ENCODE peak calls at places on chromosomes 6 and 20, in six cellular contexts. Y is CD8-positive, alpha-beta memory T cell; M is breast epithelium; P is brain microvascular endothelial cell; X is neuronal stem cell; V is psoas muscle. R is an unnamed sample.

GRCh38 chr6:157323114-157323923 is at the start of gene TMEM242:
- DNase-seq in Y (peak), X (peak), V (peak), P (peak), M (peak), R (peak)

GRCh38 chr20:60040471-60041162 is 82.4 kb downstream of the CDH26 start:
- DNase-seq in M (no peak), P (no peak), V (no peak), Y (no peak), X (no peak), R (no peak)

GRCh38 chr6:157137501-157137900 is 185.8 kb downstream of the TMEM242 start:
- DNase-seq in X (no peak), M (no peak), V (no peak), P (no peak), Y (no peak), R (no peak)

GRCh38 chr20:6718660-6719059 is 48.8 kb upstream of the BMP2 start:
- DNase-seq in M (no peak), X (no peak), V (no peak), P (no peak), Y (no peak), R (no peak)

GRCh38 chr6:17237246-17237645 is 43.9 kb upstream of the RBM24 start:
- DNase-seq in V (no peak), Y (no peak), X (no peak), P (no peak), M (no peak), R (no peak)

GRCh38 chr20:62370115-62370806 is 3.1 kb upstream of the LAMA5 start:
- DNase-seq in P (no peak), X (no peak), M (peak), V (peak), Y (no peak), R (no peak)

GRCh38 chr6:125940691-125941090 is 15.9 kb upstream of the HINT3 start:
- DNase-seq in V (no peak), Y (no peak), M (no peak), P (no peak), X (no peak), R (no peak)

GRCh38 chr6:137816133-137816579 is 50.9 kb upstream of the TNFAIP3 start:
- DNase-seq in Y (no peak), V (no peak), M (no peak), X (no peak), P (no peak), R (no peak)

GRCh38 chr6:31723980-31724691 is 963 bp downstream of the MPIG6B start:
- DNase-seq in M (no peak), V (no peak), X (no peak), P (no peak), Y (no peak), R (no peak)

GRCh38 chr6:106820412-106820852 is 154.1 kb downstream of the CD24 start:
- DNase-seq in Y (no peak), M (no peak), V (no peak), X (no peak), P (no peak), R (no peak)

GRCh38 chr20:5557123-5557522 is 193.1 kb upstream of the SHLD1 start:
- DNase-seq in X (peak), P (peak), V (peak), M (no peak), Y (peak), R (no peak)

GRCh38 chr6:106421491-106421890 is 61.0 kb downstream of the CRYBG1 start:
- DNase-seq in P (peak), Y (no peak), V (no peak), M (no peak), X (no peak), R (no peak)

GRCh38 chr20:59678286-59678685 is 73.9 kb downstream of the PHACTR3 start:
- DNase-seq in X (no peak), P (no peak), V (no peak), Y (no peak), M (no peak), R (no peak)

GRCh38 chr20:40812415-40813212 is 123.6 kb upstream of the MAFB start:
- DNase-seq in X (no peak), Y (no peak), V (no peak), M (no peak), P (no peak), R (no peak)

GRCh38 chr20:23234311-23235078 is 116.1 kb upstream of the NXT1 start:
- DNase-seq in V (no peak), M (no peak), X (no peak), P (no peak), Y (no peak), R (no peak)

GRCh38 chr6:12014027-12014872 is 2.1 kb downstream of the HIVEP1 start:
- DNase-seq in M (no peak), Y (no peak), V (no peak), P (peak), X (no peak), R (no peak)

GRCh38 chr6:31114970-31115849 is 610 bp downstream of the PSORS1C1 start:
- DNase-seq in M (no peak), Y (no peak), P (peak), X (no peak), V (no peak), R (no peak)

GRCh38 chr20:59047938-59048680 is 5.5 kb upstream of the PRELID3B start:
- DNase-seq in Y (no peak), M (no peak), X (no peak), P (peak), V (no peak), R (no peak)

GRCh38 chr20:62569615-62570014 is 72.7 kb upstream of the SLCO4A1 start:
- DNase-seq in P (no peak), V (no peak), Y (no peak), M (no peak), X (no peak), R (no peak)

GRCh38 chr6:108168980-108169800 is 3.4 kb downstream of the NR2E1 start:
- DNase-seq in Y (no peak), X (peak), M (no peak), V (no peak), P (no peak), R (no peak)

GRCh38 chr6:75493400-75494064 is at the start of gene FILIP1:
- DNase-seq in Y (no peak), P (peak), M (no peak), X (no peak), V (peak), R (peak)

GRCh38 chr6:149060985-149061760 is 256.3 kb upstream of the TAB2 start:
- DNase-seq in P (peak), V (no peak), X (no peak), Y (no peak), M (no peak), R (peak)

GRCh38 chr6:20879121-20879520 is 344.9 kb downstream of the CDKAL1 start:
- DNase-seq in P (no peak), X (no peak), V (no peak), M (no peak), Y (no peak), R (no peak)

GRCh38 chr6:45504947-45505346 is 127.2 kb upstream of the SUPT3H start:
- DNase-seq in Y (no peak), M (no peak), P (peak), X (peak), V (no peak), R (no peak)

GRCh38 chr6:2270049-2270448 is 24.6 kb upstream of the GMDS start:
- DNase-seq in M (no peak), Y (no peak), X (no peak), P (no peak), V (no peak), R (no peak)

GRCh38 chr20:7113577-7114466 is 346.3 kb downstream of the BMP2 start:
- DNase-seq in P (peak), V (peak), M (no peak), Y (no peak), X (peak), R (no peak)

GRCh38 chr6:13303668-13304017 is 24.7 kb downstream of the TBC1D7 start:
- DNase-seq in Y (no peak), P (peak), X (no peak), M (no peak), V (peak), R (peak)

GRCh38 chr6:74087898-74088297 is 391.9 kb downstream of the CD109 start:
- DNase-seq in M (no peak), X (no peak), P (peak), V (no peak), Y (no peak), R (no peak)

GRCh38 chr6:83911278-83911677 is 51.8 kb downstream of the CYB5R4 start:
- DNase-seq in X (no peak), Y (no peak), P (no peak), M (no peak), V (no peak), R (no peak)
- H3K27ac ChIP-seq in X (no peak), Y (no peak), P (no peak), M (no peak), V (no peak), R (no peak)

GRCh38 chr6:167748046-167748445 is 78.7 kb upstream of the AFDN start:
- DNase-seq in P (no peak), X (no peak), Y (no peak), M (no peak), V (no peak), R (no peak)
- H3K27ac ChIP-seq in P (no peak), X (no peak), Y (no peak), M (peak), V (no peak), R (no peak)

GRCh38 chr20:17875106-17875980 is 93.3 kb downstream of the SNX5 start:
- DNase-seq in P (no peak), M (peak), X (no peak), Y (no peak), V (peak), R (peak)

GRCh38 chr20:17875981-17876385 is 92.6 kb downstream of the SNX5 start:
- DNase-seq in V (no peak), M (no peak), X (no peak), P (no peak), Y (no peak), R (no peak)

GRCh38 chr20:17873410-17874270 is 95.0 kb downstream of the SNX5 start:
- DNase-seq in Y (no peak), P (peak), M (peak), V (peak), X (no peak), R (peak)

GRCh38 chr20:17872920-17873319 is 95.7 kb downstream of the SNX5 start:
- DNase-seq in X (no peak), Y (no peak), M (no peak), P (no peak), V (no peak), R (no peak)

GRCh38 chr20:17874271-17875105 is 94.1 kb downstream of the SNX5 start:
- DNase-seq in M (no peak), X (no peak), P (no peak), Y (no peak), V (no peak), R (no peak)
- H3K27ac ChIP-seq in M (peak), X (no peak), P (no peak), Y (no peak), V (no peak), R (peak)

GRCh38 chr6:111258615-111259088 is 171.3 kb downstream of the SLC16A10 start:
- DNase-seq in X (no peak), P (no peak), Y (no peak), V (no peak), M (no peak), R (no peak)

GRCh38 chr6:111263837-111264236 is 176.5 kb downstream of the SLC16A10 start:
- DNase-seq in X (no peak), M (no peak), V (no peak), P (peak), Y (no peak), R (no peak)

GRCh38 chr6:111259089-111259831 is 172.0 kb downstream of the SLC16A10 start:
- DNase-seq in M (peak), X (peak), P (peak), Y (peak), V (peak), R (peak)

GRCh38 chr6:111256646-111257045 is 169.3 kb downstream of the SLC16A10 start:
- DNase-seq in M (no peak), V (no peak), X (no peak), Y (no peak), P (no peak), R (no peak)

DNA sequence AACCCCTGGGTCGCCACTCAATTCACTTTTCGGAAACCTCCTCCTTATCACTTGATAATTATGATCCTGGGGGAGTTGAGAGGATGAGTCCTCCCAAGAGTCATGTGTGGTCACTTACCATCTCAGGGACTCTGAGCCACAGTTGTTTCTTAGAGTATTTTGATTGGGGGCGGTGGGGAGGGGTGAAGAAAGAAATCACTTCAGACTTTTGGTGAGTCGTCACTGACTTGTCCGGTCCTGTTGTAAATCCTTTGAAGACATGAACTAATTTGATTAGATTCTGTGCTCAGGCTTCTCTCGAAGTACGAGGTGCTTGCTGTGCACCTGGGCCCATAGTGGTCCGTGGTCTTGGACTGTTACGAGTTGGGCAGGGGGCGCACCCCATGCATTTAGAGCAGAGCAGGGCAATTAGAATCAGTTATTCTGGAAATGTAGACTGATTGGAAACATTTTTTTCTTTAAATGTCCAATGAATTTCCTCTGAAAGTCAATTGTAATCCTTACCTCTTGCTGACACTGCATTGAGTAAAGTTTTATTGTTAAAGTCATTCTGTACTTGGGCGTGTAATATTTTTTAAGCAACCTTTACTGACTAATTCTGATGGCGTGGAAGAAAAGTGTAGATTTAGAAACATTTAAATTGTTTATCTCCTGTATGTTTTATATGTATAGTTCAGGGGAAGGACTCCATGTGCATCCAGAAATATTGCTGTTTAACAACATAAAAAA is 173.4 kb downstream of the SLC16A10 start:
- DNase-seq in V (no peak), M (no peak), X (no peak), Y (peak), P (no peak), R (no peak)
- H3K27ac ChIP-seq in V (no peak), M (no peak), X (no peak), Y (peak), P (no peak), R (no peak)

DNA sequence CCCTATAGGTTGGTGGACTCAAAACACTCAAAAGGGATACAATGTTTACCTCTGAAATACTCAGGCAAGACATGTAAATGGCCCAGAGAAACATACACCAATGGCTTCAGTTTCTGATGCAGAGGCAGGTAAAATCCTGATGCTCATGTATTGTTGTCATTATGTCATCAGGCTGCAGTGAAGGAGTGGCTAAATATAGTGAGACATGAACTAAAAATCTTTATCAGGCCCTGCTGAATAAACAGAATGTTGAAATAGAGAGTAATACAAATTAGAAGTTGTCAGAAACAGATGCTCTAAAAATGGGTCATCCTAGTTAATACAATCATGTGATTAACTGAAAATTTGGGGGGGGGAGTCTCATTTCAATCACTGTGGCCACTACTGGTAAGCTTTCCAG is 20.4 kb downstream of the PTPRK start:
- DNase-seq in P (no peak), M (no peak), V (no peak), X (no peak), Y (no peak), R (no peak)
- H3K27ac ChIP-seq in P (no peak), M (peak), V (no peak), X (no peak), Y (no peak), R (peak)

GRCh38 chr20:51796332-51796731 is 6.0 kb downstream of the SALL4 start:
- DNase-seq in M (no peak), V (no peak), P (no peak), Y (no peak), X (no peak), R (no peak)
- H3K27ac ChIP-seq in M (no peak), V (no peak), P (no peak), Y (no peak), X (no peak), R (no peak)

DNA sequence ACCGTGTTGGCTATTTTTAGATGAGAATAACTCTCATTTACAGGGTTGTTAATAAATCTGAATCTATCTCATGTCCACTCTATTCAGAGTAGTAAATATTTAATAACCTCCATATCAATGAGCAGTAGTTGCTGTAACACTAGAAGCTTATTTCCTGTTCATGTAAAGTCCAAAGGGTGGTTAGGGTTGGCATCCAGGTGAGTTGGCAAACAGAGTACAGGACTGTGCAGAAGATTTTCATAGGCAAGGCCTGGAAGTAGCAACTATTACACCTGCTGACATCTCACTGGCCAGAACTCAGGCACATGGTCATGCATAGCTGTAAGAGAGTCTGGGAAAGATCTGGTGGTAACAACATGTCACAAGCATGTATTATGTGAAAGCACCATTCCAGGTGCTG is 147.5 kb downstream of the PHF3 start:
- DNase-seq in Y (no peak), M (no peak), X (no peak), V (no peak), P (no peak), R (no peak)
- H3K27ac ChIP-seq in Y (no peak), M (no peak), X (no peak), V (no peak), P (no peak), R (no peak)

R was measured in pancreas.